ENCODE peak calls at places on chromosome 2, in nine cellular contexts. One of them, this sample, is unnamed.

GRCh38 chr2:130963849-130964793 is 127.4 kb downstream of the ARHGEF4 start:
- DNase-seq in globus pallidus: no peak
- DNase-seq in iris pigment epithelial cell: peak
- DNase-seq in IMR-90: no peak
- DNase-seq in NCI-H1417: no peak
- DNase-seq in type B pancreatic cell: no peak
- DNase-seq in effector memory CD8-positive, alpha-beta T cell: no peak
- DNase-seq in HTR-8/SVneo: peak
- DNase-seq in activated effector memory CD4-positive, alpha-beta T cell treated with anti-CD3 and anti-CD28 coated beads, Interleukin-2, amount 50 U/mL, for 16 hours: no peak
- DNase-seq in this sample: peak

GRCh38 chr2:239106314-239106908 is 258.5 kb downstream of the TWIST2 start:
- DNase-seq in globus pallidus: peak
- DNase-seq in iris pigment epithelial cell: peak
- DNase-seq in IMR-90: peak
- DNase-seq in NCI-H1417: peak
- DNase-seq in type B pancreatic cell: no peak
- DNase-seq in effector memory CD8-positive, alpha-beta T cell: no peak
- DNase-seq in HTR-8/SVneo: peak
- DNase-seq in activated effector memory CD4-positive, alpha-beta T cell treated with anti-CD3 and anti-CD28 coated beads, Interleukin-2, amount 50 U/mL, for 16 hours: no peak
- DNase-seq in this sample: peak

GRCh38 chr2:158598856-158599517 is 142.2 kb downstream of the PKP4 start:
- DNase-seq in globus pallidus: no peak
- DNase-seq in iris pigment epithelial cell: peak
- DNase-seq in IMR-90: peak
- DNase-seq in NCI-H1417: peak
- DNase-seq in type B pancreatic cell: no peak
- DNase-seq in effector memory CD8-positive, alpha-beta T cell: no peak
- DNase-seq in HTR-8/SVneo: no peak
- DNase-seq in activated effector memory CD4-positive, alpha-beta T cell treated with anti-CD3 and anti-CD28 coated beads, Interleukin-2, amount 50 U/mL, for 16 hours: no peak
- DNase-seq in this sample: peak

GRCh38 chr2:102137138-102137537 is 5.4 kb upstream of the IL1R1 start:
- DNase-seq in globus pallidus: no peak
- DNase-seq in iris pigment epithelial cell: no peak
- DNase-seq in IMR-90: no peak
- DNase-seq in NCI-H1417: no peak
- DNase-seq in type B pancreatic cell: no peak
- DNase-seq in effector memory CD8-positive, alpha-beta T cell: no peak
- DNase-seq in HTR-8/SVneo: no peak
- DNase-seq in activated effector memory CD4-positive, alpha-beta T cell treated with anti-CD3 and anti-CD28 coated beads, Interleukin-2, amount 50 U/mL, for 16 hours: peak
- DNase-seq in this sample: peak

GRCh38 chr2:168758970-168759820 is 43.2 kb upstream of the NOSTRIN start:
- DNase-seq in globus pallidus: peak
- DNase-seq in iris pigment epithelial cell: peak
- DNase-seq in IMR-90: peak
- DNase-seq in NCI-H1417: peak
- DNase-seq in type B pancreatic cell: no peak
- DNase-seq in effector memory CD8-positive, alpha-beta T cell: peak
- DNase-seq in HTR-8/SVneo: peak
- DNase-seq in activated effector memory CD4-positive, alpha-beta T cell treated with anti-CD3 and anti-CD28 coated beads, Interleukin-2, amount 50 U/mL, for 16 hours: no peak
- DNase-seq in this sample: peak

GRCh38 chr2:19360266-19360665 is 1.8 kb upstream of the OSR1 start:
- DNase-seq in globus pallidus: no peak
- DNase-seq in iris pigment epithelial cell: no peak
- DNase-seq in IMR-90: no peak
- DNase-seq in NCI-H1417: no peak
- DNase-seq in type B pancreatic cell: no peak
- DNase-seq in effector memory CD8-positive, alpha-beta T cell: no peak
- DNase-seq in HTR-8/SVneo: no peak
- DNase-seq in activated effector memory CD4-positive, alpha-beta T cell treated with anti-CD3 and anti-CD28 coated beads, Interleukin-2, amount 50 U/mL, for 16 hours: no peak
- DNase-seq in this sample: no peak

GRCh38 chr2:158580760-158581159 is 124.0 kb downstream of the PKP4 start:
- DNase-seq in globus pallidus: no peak
- DNase-seq in iris pigment epithelial cell: no peak
- DNase-seq in IMR-90: no peak
- DNase-seq in NCI-H1417: no peak
- DNase-seq in type B pancreatic cell: no peak
- DNase-seq in effector memory CD8-positive, alpha-beta T cell: no peak
- DNase-seq in HTR-8/SVneo: no peak
- DNase-seq in activated effector memory CD4-positive, alpha-beta T cell treated with anti-CD3 and anti-CD28 coated beads, Interleukin-2, amount 50 U/mL, for 16 hours: no peak
- DNase-seq in this sample: no peak

GRCh38 chr2:158315000-158315399 is 141.6 kb downstream of the CCDC148 start:
- DNase-seq in globus pallidus: no peak
- DNase-seq in iris pigment epithelial cell: no peak
- DNase-seq in IMR-90: no peak
- DNase-seq in NCI-H1417: peak
- DNase-seq in type B pancreatic cell: no peak
- DNase-seq in effector memory CD8-positive, alpha-beta T cell: no peak
- DNase-seq in HTR-8/SVneo: no peak
- DNase-seq in activated effector memory CD4-positive, alpha-beta T cell treated with anti-CD3 and anti-CD28 coated beads, Interleukin-2, amount 50 U/mL, for 16 hours: no peak
- DNase-seq in this sample: no peak

GRCh38 chr2:222307138-222307756 is 8.4 kb upstream of the PAX3 start:
- DNase-seq in globus pallidus: no peak
- DNase-seq in iris pigment epithelial cell: no peak
- DNase-seq in IMR-90: no peak
- DNase-seq in NCI-H1417: peak
- DNase-seq in type B pancreatic cell: no peak
- DNase-seq in effector memory CD8-positive, alpha-beta T cell: no peak
- DNase-seq in HTR-8/SVneo: no peak
- DNase-seq in activated effector memory CD4-positive, alpha-beta T cell treated with anti-CD3 and anti-CD28 coated beads, Interleukin-2, amount 50 U/mL, for 16 hours: no peak
- DNase-seq in this sample: peak

GRCh38 chr2:45741451-45741850 is 90.0 kb downstream of the PRKCE start:
- DNase-seq in globus pallidus: no peak
- DNase-seq in iris pigment epithelial cell: no peak
- DNase-seq in IMR-90: no peak
- DNase-seq in NCI-H1417: no peak
- DNase-seq in type B pancreatic cell: no peak
- DNase-seq in effector memory CD8-positive, alpha-beta T cell: no peak
- DNase-seq in HTR-8/SVneo: no peak
- DNase-seq in activated effector memory CD4-positive, alpha-beta T cell treated with anti-CD3 and anti-CD28 coated beads, Interleukin-2, amount 50 U/mL, for 16 hours: no peak
- DNase-seq in this sample: no peak

GRCh38 chr2:172674034-172674967 is 61.3 kb upstream of the RAPGEF4 start:
- DNase-seq in globus pallidus: peak
- DNase-seq in iris pigment epithelial cell: peak
- DNase-seq in IMR-90: no peak
- DNase-seq in NCI-H1417: no peak
- DNase-seq in type B pancreatic cell: no peak
- DNase-seq in effector memory CD8-positive, alpha-beta T cell: no peak
- DNase-seq in HTR-8/SVneo: no peak
- DNase-seq in activated effector memory CD4-positive, alpha-beta T cell treated with anti-CD3 and anti-CD28 coated beads, Interleukin-2, amount 50 U/mL, for 16 hours: peak
- DNase-seq in this sample: no peak

GRCh38 chr2:74516070-74516633 is 1.9 kb downstream of the TLX2 start:
- DNase-seq in globus pallidus: peak
- DNase-seq in iris pigment epithelial cell: peak
- DNase-seq in IMR-90: peak
- DNase-seq in NCI-H1417: no peak
- DNase-seq in type B pancreatic cell: no peak
- DNase-seq in effector memory CD8-positive, alpha-beta T cell: no peak
- DNase-seq in HTR-8/SVneo: no peak
- DNase-seq in activated effector memory CD4-positive, alpha-beta T cell treated with anti-CD3 and anti-CD28 coated beads, Interleukin-2, amount 50 U/mL, for 16 hours: peak
- DNase-seq in this sample: no peak

GRCh38 chr2:42925742-42926437 is 133.5 kb upstream of the HAAO start:
- DNase-seq in globus pallidus: peak
- DNase-seq in iris pigment epithelial cell: no peak
- DNase-seq in IMR-90: no peak
- DNase-seq in NCI-H1417: no peak
- DNase-seq in type B pancreatic cell: no peak
- DNase-seq in effector memory CD8-positive, alpha-beta T cell: no peak
- DNase-seq in HTR-8/SVneo: no peak
- DNase-seq in activated effector memory CD4-positive, alpha-beta T cell treated with anti-CD3 and anti-CD28 coated beads, Interleukin-2, amount 50 U/mL, for 16 hours: no peak
- DNase-seq in this sample: no peak

GRCh38 chr2:190634381-190634780 is 14.5 kb upstream of the NAB1 start:
- DNase-seq in globus pallidus: no peak
- DNase-seq in iris pigment epithelial cell: peak
- DNase-seq in IMR-90: peak
- DNase-seq in NCI-H1417: no peak
- DNase-seq in type B pancreatic cell: no peak
- DNase-seq in effector memory CD8-positive, alpha-beta T cell: no peak
- DNase-seq in HTR-8/SVneo: no peak
- DNase-seq in activated effector memory CD4-positive, alpha-beta T cell treated with anti-CD3 and anti-CD28 coated beads, Interleukin-2, amount 50 U/mL, for 16 hours: no peak
- DNase-seq in this sample: peak

GRCh38 chr2:234590076-234590475 is 93.2 kb upstream of the ARL4C start:
- DNase-seq in globus pallidus: no peak
- DNase-seq in iris pigment epithelial cell: no peak
- DNase-seq in IMR-90: no peak
- DNase-seq in NCI-H1417: no peak
- DNase-seq in type B pancreatic cell: no peak
- DNase-seq in effector memory CD8-positive, alpha-beta T cell: no peak
- DNase-seq in HTR-8/SVneo: no peak
- DNase-seq in activated effector memory CD4-positive, alpha-beta T cell treated with anti-CD3 and anti-CD28 coated beads, Interleukin-2, amount 50 U/mL, for 16 hours: no peak
- DNase-seq in this sample: no peak

GRCh38 chr2:143891879-143892308 is 628.0 kb downstream of the ZEB2 start:
- DNase-seq in globus pallidus: no peak
- DNase-seq in iris pigment epithelial cell: no peak
- DNase-seq in IMR-90: no peak
- DNase-seq in NCI-H1417: peak
- DNase-seq in type B pancreatic cell: no peak
- DNase-seq in effector memory CD8-positive, alpha-beta T cell: no peak
- DNase-seq in HTR-8/SVneo: no peak
- DNase-seq in activated effector memory CD4-positive, alpha-beta T cell treated with anti-CD3 and anti-CD28 coated beads, Interleukin-2, amount 50 U/mL, for 16 hours: no peak
- DNase-seq in this sample: no peak

GRCh38 chr2:161961046-161961445 is 113.0 kb downstream of the DPP4 start:
- DNase-seq in globus pallidus: no peak
- DNase-seq in iris pigment epithelial cell: no peak
- DNase-seq in IMR-90: no peak
- DNase-seq in NCI-H1417: no peak
- DNase-seq in type B pancreatic cell: no peak
- DNase-seq in effector memory CD8-positive, alpha-beta T cell: no peak
- DNase-seq in HTR-8/SVneo: no peak
- DNase-seq in activated effector memory CD4-positive, alpha-beta T cell treated with anti-CD3 and anti-CD28 coated beads, Interleukin-2, amount 50 U/mL, for 16 hours: no peak
- DNase-seq in this sample: no peak

GRCh38 chr2:30736461-30737325 is 70.6 kb downstream of the CAPN13 start:
- DNase-seq in globus pallidus: no peak
- DNase-seq in iris pigment epithelial cell: no peak
- DNase-seq in IMR-90: no peak
- DNase-seq in NCI-H1417: peak
- DNase-seq in type B pancreatic cell: no peak
- DNase-seq in effector memory CD8-positive, alpha-beta T cell: no peak
- DNase-seq in HTR-8/SVneo: no peak
- DNase-seq in activated effector memory CD4-positive, alpha-beta T cell treated with anti-CD3 and anti-CD28 coated beads, Interleukin-2, amount 50 U/mL, for 16 hours: peak
- DNase-seq in this sample: no peak

GRCh38 chr2:226644342-226644957 is 155.2 kb downstream of the IRS1 start:
- DNase-seq in globus pallidus: no peak
- DNase-seq in iris pigment epithelial cell: peak
- DNase-seq in IMR-90: peak
- DNase-seq in NCI-H1417: no peak
- DNase-seq in type B pancreatic cell: no peak
- DNase-seq in effector memory CD8-positive, alpha-beta T cell: no peak
- DNase-seq in HTR-8/SVneo: no peak
- DNase-seq in activated effector memory CD4-positive, alpha-beta T cell treated with anti-CD3 and anti-CD28 coated beads, Interleukin-2, amount 50 U/mL, for 16 hours: no peak
- DNase-seq in this sample: peak

GRCh38 chr2:134177351-134177931 is 76.4 kb upstream of the MGAT5 start:
- DNase-seq in globus pallidus: no peak
- DNase-seq in iris pigment epithelial cell: peak
- DNase-seq in IMR-90: peak
- DNase-seq in NCI-H1417: no peak
- DNase-seq in type B pancreatic cell: no peak
- DNase-seq in effector memory CD8-positive, alpha-beta T cell: no peak
- DNase-seq in HTR-8/SVneo: peak
- DNase-seq in activated effector memory CD4-positive, alpha-beta T cell treated with anti-CD3 and anti-CD28 coated beads, Interleukin-2, amount 50 U/mL, for 16 hours: no peak
- DNase-seq in this sample: peak

GRCh38 chr2:109333414-109334194 is 204.6 kb downstream of the SH3RF3 start:
- DNase-seq in globus pallidus: no peak
- DNase-seq in iris pigment epithelial cell: no peak
- DNase-seq in IMR-90: peak
- DNase-seq in NCI-H1417: no peak
- DNase-seq in type B pancreatic cell: no peak
- DNase-seq in effector memory CD8-positive, alpha-beta T cell: no peak
- DNase-seq in HTR-8/SVneo: no peak
- DNase-seq in activated effector memory CD4-positive, alpha-beta T cell treated with anti-CD3 and anti-CD28 coated beads, Interleukin-2, amount 50 U/mL, for 16 hours: no peak
- DNase-seq in this sample: peak

GRCh38 chr2:135052997-135053474 is 944 bp downstream of the RAB3GAP1 start:
- DNase-seq in globus pallidus: no peak
- DNase-seq in iris pigment epithelial cell: peak
- DNase-seq in IMR-90: no peak
- DNase-seq in NCI-H1417: no peak
- DNase-seq in type B pancreatic cell: no peak
- DNase-seq in effector memory CD8-positive, alpha-beta T cell: peak
- DNase-seq in HTR-8/SVneo: no peak
- DNase-seq in activated effector memory CD4-positive, alpha-beta T cell treated with anti-CD3 and anti-CD28 coated beads, Interleukin-2, amount 50 U/mL, for 16 hours: peak
- DNase-seq in this sample: peak

GRCh38 chr2:233267516-233268245 is 16.2 kb downstream of the ATG16L1 start:
- DNase-seq in globus pallidus: no peak
- DNase-seq in iris pigment epithelial cell: no peak
- DNase-seq in IMR-90: no peak
- DNase-seq in NCI-H1417: no peak
- DNase-seq in type B pancreatic cell: no peak
- DNase-seq in effector memory CD8-positive, alpha-beta T cell: peak
- DNase-seq in HTR-8/SVneo: no peak
- DNase-seq in activated effector memory CD4-positive, alpha-beta T cell treated with anti-CD3 and anti-CD28 coated beads, Interleukin-2, amount 50 U/mL, for 16 hours: peak
- DNase-seq in this sample: no peak

GRCh38 chr2:84946204-84947009 is 24.6 kb upstream of the KCMF1 start:
- DNase-seq in globus pallidus: no peak
- DNase-seq in iris pigment epithelial cell: peak
- DNase-seq in IMR-90: peak
- DNase-seq in NCI-H1417: no peak
- DNase-seq in type B pancreatic cell: no peak
- DNase-seq in effector memory CD8-positive, alpha-beta T cell: peak
- DNase-seq in HTR-8/SVneo: peak
- DNase-seq in activated effector memory CD4-positive, alpha-beta T cell treated with anti-CD3 and anti-CD28 coated beads, Interleukin-2, amount 50 U/mL, for 16 hours: peak
- DNase-seq in this sample: peak

GRCh38 chr2:21422050-21422449 is 298.3 kb downstream of the TDRD15 start:
- DNase-seq in globus pallidus: peak
- DNase-seq in iris pigment epithelial cell: peak
- DNase-seq in IMR-90: peak
- DNase-seq in NCI-H1417: peak
- DNase-seq in type B pancreatic cell: no peak
- DNase-seq in effector memory CD8-positive, alpha-beta T cell: no peak
- DNase-seq in HTR-8/SVneo: peak
- DNase-seq in activated effector memory CD4-positive, alpha-beta T cell treated with anti-CD3 and anti-CD28 coated beads, Interleukin-2, amount 50 U/mL, for 16 hours: no peak
- DNase-seq in this sample: peak

GRCh38 chr2:109271920-109272319 is 142.9 kb downstream of the SH3RF3 start:
- DNase-seq in globus pallidus: no peak
- DNase-seq in iris pigment epithelial cell: no peak
- DNase-seq in IMR-90: no peak
- DNase-seq in NCI-H1417: no peak
- DNase-seq in type B pancreatic cell: no peak
- DNase-seq in effector memory CD8-positive, alpha-beta T cell: no peak
- DNase-seq in HTR-8/SVneo: no peak
- DNase-seq in activated effector memory CD4-positive, alpha-beta T cell treated with anti-CD3 and anti-CD28 coated beads, Interleukin-2, amount 50 U/mL, for 16 hours: no peak
- DNase-seq in this sample: no peak

GRCh38 chr2:64393611-64394010 is 60.4 kb upstream of the LGALSL start:
- DNase-seq in globus pallidus: no peak
- DNase-seq in iris pigment epithelial cell: no peak
- DNase-seq in IMR-90: no peak
- DNase-seq in NCI-H1417: no peak
- DNase-seq in type B pancreatic cell: no peak
- DNase-seq in effector memory CD8-positive, alpha-beta T cell: no peak
- DNase-seq in HTR-8/SVneo: no peak
- DNase-seq in activated effector memory CD4-positive, alpha-beta T cell treated with anti-CD3 and anti-CD28 coated beads, Interleukin-2, amount 50 U/mL, for 16 hours: no peak
- DNase-seq in this sample: no peak

GRCh38 chr2:2328847-2329246 is 2.2 kb downstream of the MYT1L start:
- DNase-seq in globus pallidus: no peak
- DNase-seq in iris pigment epithelial cell: peak
- DNase-seq in IMR-90: no peak
- DNase-seq in NCI-H1417: peak
- DNase-seq in type B pancreatic cell: no peak
- DNase-seq in effector memory CD8-positive, alpha-beta T cell: no peak
- DNase-seq in HTR-8/SVneo: no peak
- DNase-seq in activated effector memory CD4-positive, alpha-beta T cell treated with anti-CD3 and anti-CD28 coated beads, Interleukin-2, amount 50 U/mL, for 16 hours: no peak
- DNase-seq in this sample: no peak

GRCh38 chr2:144052103-144052502 is 467.8 kb downstream of the ZEB2 start:
- DNase-seq in globus pallidus: no peak
- DNase-seq in iris pigment epithelial cell: no peak
- DNase-seq in IMR-90: no peak
- DNase-seq in NCI-H1417: no peak
- DNase-seq in type B pancreatic cell: no peak
- DNase-seq in effector memory CD8-positive, alpha-beta T cell: no peak
- DNase-seq in HTR-8/SVneo: no peak
- DNase-seq in activated effector memory CD4-positive, alpha-beta T cell treated with anti-CD3 and anti-CD28 coated beads, Interleukin-2, amount 50 U/mL, for 16 hours: no peak
- DNase-seq in this sample: no peak

GRCh38 chr2:56565143-56565542 is 381.4 kb downstream of the CCDC85A start:
- DNase-seq in globus pallidus: no peak
- DNase-seq in iris pigment epithelial cell: no peak
- DNase-seq in IMR-90: no peak
- DNase-seq in NCI-H1417: no peak
- DNase-seq in type B pancreatic cell: no peak
- DNase-seq in effector memory CD8-positive, alpha-beta T cell: no peak
- DNase-seq in HTR-8/SVneo: no peak
- DNase-seq in activated effector memory CD4-positive, alpha-beta T cell treated with anti-CD3 and anti-CD28 coated beads, Interleukin-2, amount 50 U/mL, for 16 hours: no peak
- DNase-seq in this sample: no peak

GRCh38 chr2:69163109-69163508 is 150.1 kb downstream of the ANTXR1 start:
- DNase-seq in globus pallidus: peak
- DNase-seq in iris pigment epithelial cell: peak
- DNase-seq in IMR-90: peak
- DNase-seq in NCI-H1417: no peak
- DNase-seq in type B pancreatic cell: no peak
- DNase-seq in effector memory CD8-positive, alpha-beta T cell: no peak
- DNase-seq in HTR-8/SVneo: peak
- DNase-seq in activated effector memory CD4-positive, alpha-beta T cell treated with anti-CD3 and anti-CD28 coated beads, Interleukin-2, amount 50 U/mL, for 16 hours: no peak
- DNase-seq in this sample: peak